ENCODE peak calls at places on chromosomes 13 and 19, in nine cellular contexts. A is kidney epithelial cell; S is NCI-H1105; P is esophagus squamous epithelium; X is activated naive CD4-positive, alpha-beta T cell; N is AG08396; B is EL; F is stimulated activated CD4-positive, alpha-beta T cell treated with anti-CD3 and anti-CD28 coated beads, Interleukin-4, amount 100 ng/mL, for 24 hours; E is mesenchymal stem cell. O is an unnamed sample.

GRCh38 chr19:17794731-17795494 is at the start of gene B3GNT3:
- DNase-seq in E (no peak), A (no peak), P (no peak), F (peak), B (peak), S (peak), X (no peak), N (no peak), O (no peak)

GRCh38 chr19:33194884-33195710 is 967 bp downstream of the LRP3 start:
- DNase-seq in P (no peak), A (no peak), N (peak), X (no peak), B (peak), F (no peak), S (no peak), E (peak), O (no peak)

GRCh38 chr19:48395170-48395455 is 1.6 kb downstream of the GRIN2D start:
- DNase-seq in F (no peak), P (no peak), X (no peak), A (no peak), B (no peak), E (no peak), S (no peak), N (no peak), O (no peak)

GRCh38 chr13:48571121-48571901 is 38.4 kb upstream of the RCBTB2 start:
- DNase-seq in X (no peak), S (no peak), N (peak), E (peak), F (no peak), P (no peak), B (peak), A (no peak), O (no peak)

GRCh38 chr13:39451860-39452301 is 151.1 kb downstream of the LHFPL6 start:
- DNase-seq in X (no peak), E (peak), P (no peak), A (no peak), S (no peak), B (no peak), F (no peak), N (no peak), O (no peak)

GRCh38 chr13:25632166-25632888 is 260.6 kb downstream of the ATP8A2 start:
- DNase-seq in B (no peak), X (no peak), F (no peak), N (no peak), P (no peak), S (no peak), E (no peak), A (no peak), O (no peak)

GRCh38 chr13:40515702-40516101 is 150.7 kb downstream of the FOXO1 start:
- DNase-seq in E (no peak), P (no peak), F (no peak), X (no peak), N (no peak), B (no peak), S (no peak), A (no peak), O (no peak)

GRCh38 chr19:6593651-6594416 is 2.9 kb upstream of the CD70 start:
- DNase-seq in N (no peak), S (no peak), B (no peak), F (no peak), A (no peak), P (no peak), E (no peak), X (no peak), O (no peak)

GRCh38 chr19:47109541-47110375 is 3.8 kb downstream of the ZC3H4 start:
- DNase-seq in X (no peak), F (peak), E (peak), B (peak), P (no peak), S (no peak), N (no peak), A (no peak), O (peak)

GRCh38 chr13:32300406-32300805 is 14.8 kb downstream of the ZAR1L start:
- DNase-seq in S (no peak), B (no peak), F (no peak), P (no peak), E (no peak), N (no peak), A (no peak), X (no peak), O (no peak)

GRCh38 chr13:75938811-75939525 is 302.8 kb downstream of the LMO7 start:
- DNase-seq in E (no peak), P (no peak), N (no peak), B (no peak), S (no peak), X (no peak), A (no peak), F (no peak), O (no peak)

GRCh38 chr19:32862741-32863140 is 6.8 kb downstream of the SLC7A9 start:
- DNase-seq in S (no peak), E (no peak), F (no peak), P (no peak), A (no peak), N (no peak), B (no peak), X (no peak), O (no peak)

GRCh38 chr13:37775871-37776270 is 93.7 kb downstream of the TRPC4 start:
- DNase-seq in X (no peak), S (no peak), N (no peak), E (no peak), F (no peak), A (no peak), P (no peak), B (peak), O (no peak)

GRCh38 chr19:10226376-10227214 is 4.5 kb downstream of the S1PR2 start:
- DNase-seq in E (peak), P (no peak), F (no peak), S (no peak), N (peak), A (no peak), X (no peak), B (peak), O (no peak)

GRCh38 chr13:40043759-40044158 is 388.3 kb downstream of the COG6 start:
- DNase-seq in X (no peak), F (no peak), E (no peak), S (no peak), N (no peak), B (no peak), P (no peak), A (no peak), O (no peak)

GRCh38 chr13:112905086-112905485 is 63.9 kb upstream of the MCF2L start:
- DNase-seq in A (no peak), S (no peak), B (no peak), N (no peak), X (no peak), P (no peak), F (no peak), E (no peak), O (no peak)

GRCh38 chr19:31232871-31233270 is 116.4 kb downstream of the TSHZ3 start:
- DNase-seq in A (no peak), F (no peak), P (no peak), E (peak), X (no peak), S (no peak), B (peak), N (peak), O (no peak)

GRCh38 chr13:113002206-113002821 is 33.3 kb downstream of the MCF2L start:
- DNase-seq in N (no peak), X (no peak), A (no peak), F (no peak), S (peak), B (no peak), P (no peak), E (no peak), O (no peak)

GRCh38 chr19:46416077-46416709 is 2.8 kb upstream of the CCDC8 start:
- DNase-seq in A (peak), X (no peak), N (peak), F (no peak), P (no peak), S (peak), E (peak), B (peak), O (no peak)

GRCh38 chr13:94178625-94179244 is 300.7 kb downstream of the DCT start:
- DNase-seq in B (no peak), S (no peak), E (peak), P (no peak), X (no peak), F (no peak), N (no peak), A (no peak), O (peak)

GRCh38 chr19:47541507-47541906 is 26.6 kb upstream of the NAPA start:
- DNase-seq in F (peak), S (no peak), E (peak), B (no peak), P (no peak), X (no peak), A (peak), N (no peak), O (peak)

GRCh38 chr19:45206328-45206727 is 27.7 kb downstream of the BLOC1S3 start:
- DNase-seq in F (no peak), S (no peak), B (no peak), A (no peak), E (no peak), X (no peak), N (no peak), P (no peak), O (no peak)

GRCh38 chr13:112951674-112952371 is 17.2 kb upstream of the MCF2L start:
- DNase-seq in N (no peak), F (no peak), S (no peak), E (no peak), X (no peak), P (no peak), A (no peak), B (no peak), O (no peak)

GRCh38 chr13:100734194-100734720 is 59.7 kb upstream of the TMTC4 start:
- DNase-seq in A (no peak), X (no peak), E (no peak), B (no peak), N (no peak), F (no peak), S (no peak), P (no peak), O (no peak)

GRCh38 chr13:29991343-29991742 is 140.9 kb upstream of the UBL3 start:
- DNase-seq in B (peak), P (no peak), S (no peak), F (no peak), X (no peak), E (peak), A (peak), N (peak), O (no peak)

GRCh38 chr13:62846302-62846701 is 1430.7 kb upstream of the PCDH20 start:
- DNase-seq in P (no peak), S (no peak), A (no peak), F (no peak), X (no peak), E (no peak), N (no peak), B (peak), O (no peak)

GRCh38 chr13:28392896-28393295 is 102.0 kb downstream of the FLT1 start:
- DNase-seq in A (no peak), B (no peak), N (no peak), X (no peak), F (no peak), E (peak), S (no peak), P (no peak), O (no peak)

GRCh38 chr13:35599385-35599784 is 122.9 kb upstream of the MAB21L1 start:
- DNase-seq in E (peak), A (no peak), S (no peak), B (peak), X (no peak), F (no peak), N (no peak), P (no peak), O (no peak)

GRCh38 chr19:35557539-35558399 is 5.7 kb downstream of the ATP4A start:
- DNase-seq in B (peak), S (no peak), N (peak), X (no peak), A (no peak), P (no peak), F (peak), E (peak), O (peak)

GRCh38 chr13:38590796-38591507 is 95.9 kb upstream of the FREM2 start:
- DNase-seq in F (no peak), A (no peak), E (no peak), P (no peak), X (no peak), B (no peak), N (no peak), S (peak), O (no peak)

GRCh38 chr13:23450340-23451046 is 17.0 kb upstream of the SACS start:
- DNase-seq in X (no peak), A (no peak), E (no peak), N (no peak), F (no peak), B (no peak), S (peak), P (no peak), O (no peak)

GRCh38 chr13:73850104-73850898 is 283.9 kb downstream of the KLF12 start:
- DNase-seq in F (no peak), B (no peak), P (no peak), S (no peak), E (no peak), N (no peak), X (no peak), A (no peak), O (no peak)

GRCh38 chr19:54463531-54464043 is at the start of gene LENG9:
- DNase-seq in S (peak), E (peak), X (peak), P (peak), A (peak), B (peak), F (peak), N (peak), O (peak)

GRCh38 chr13:83182845-83183244 is 699.4 kb downstream of the SLITRK1 start:
- DNase-seq in X (no peak), E (no peak), B (no peak), S (no peak), A (no peak), N (no peak), F (no peak), P (no peak), O (no peak)

GRCh38 chr19:18379803-18380747 is 5.9 kb upstream of the GDF15 start:
- DNase-seq in B (peak), N (peak), A (no peak), S (no peak), P (no peak), X (no peak), F (no peak), E (peak), O (no peak)

GRCh38 chr13:48775285-48775684 is 121.6 kb downstream of the CYSLTR2 start:
- DNase-seq in F (no peak), N (no peak), S (no peak), X (no peak), A (no peak), P (no peak), B (peak), E (no peak), O (no peak)

GRCh38 chr13:109835321-109835720 is 48.9 kb upstream of the IRS2 start:
- DNase-seq in P (no peak), A (no peak), B (no peak), F (no peak), E (no peak), S (peak), N (no peak), X (no peak), O (no peak)

O was measured in T-helper 2 cell treated with Interferon-gamma antibody and Interleukin-4, amounts not matched to agents 5 μg/mL and 100 μg/mL, for 36 hours.